ENCODE peak calls at places on chromosomes 7 and 10, in five cellular contexts. One of them, this sample, is unnamed.
A peak's percentile ranks its signal among the peaks of the same experiment; 100 is the strongest.

GRCh38 chr7:23713285-23714235 is 3.5 kb downstream of the STK31 start:
- DNase-seq in K562: no peak
- DNase-seq in MM.1S: no peak
- DNase-seq in fibroblast of lung: peak; percentile 41
- DNase-seq in neural progenitor cell: no peak
- DNase-seq in this sample: no peak

GRCh38 chr7:3042861-3043489 is 692 bp downstream of the CARD11 start:
- DNase-seq in K562: peak; percentile 71
- DNase-seq in MM.1S: peak; percentile 80
- DNase-seq in fibroblast of lung: no peak
- DNase-seq in neural progenitor cell: no peak
- DNase-seq in this sample: peak; percentile 65

GRCh38 chr10:57694956-57695605 is 572.6 kb downstream of the IPMK start:
- DNase-seq in K562: no peak
- DNase-seq in MM.1S: no peak
- DNase-seq in fibroblast of lung: no peak
- DNase-seq in neural progenitor cell: no peak
- DNase-seq in this sample: no peak

GRCh38 chr10:97332586-97333350 is 1.8 kb downstream of the FRAT2 start:
- DNase-seq in K562: peak; percentile 42
- DNase-seq in MM.1S: no peak
- DNase-seq in fibroblast of lung: peak; percentile 89
- DNase-seq in neural progenitor cell: peak; percentile 62
- DNase-seq in this sample: no peak

GRCh38 chr10:62597226-62597625 is 207.3 kb upstream of the ADO start:
- DNase-seq in K562: no peak
- DNase-seq in MM.1S: no peak
- DNase-seq in fibroblast of lung: no peak
- DNase-seq in neural progenitor cell: no peak
- DNase-seq in this sample: no peak

GRCh38 chr10:93991596-93992284 is 2.0 kb upstream of the PLCE1 start:
- DNase-seq in K562: no peak
- DNase-seq in MM.1S: no peak
- DNase-seq in fibroblast of lung: peak; percentile 68
- DNase-seq in neural progenitor cell: peak; percentile 51
- DNase-seq in this sample: no peak

GRCh38 chr7:29285451-29285807 is 90.9 kb downstream of the CHN2 start:
- DNase-seq in K562: no peak
- DNase-seq in MM.1S: no peak
- DNase-seq in fibroblast of lung: peak; percentile 92
- DNase-seq in neural progenitor cell: no peak
- DNase-seq in this sample: peak; percentile 66

GRCh38 chr10:10734356-10735064 is 283.2 kb upstream of the CELF2 start:
- DNase-seq in K562: no peak
- DNase-seq in MM.1S: no peak
- DNase-seq in fibroblast of lung: no peak
- DNase-seq in neural progenitor cell: no peak
- DNase-seq in this sample: no peak

GRCh38 chr7:55132890-55133551 is 114.2 kb downstream of the EGFR start:
- DNase-seq in K562: no peak
- DNase-seq in MM.1S: no peak
- DNase-seq in fibroblast of lung: peak; percentile 98
- DNase-seq in neural progenitor cell: no peak
- DNase-seq in this sample: no peak

GRCh38 chr7:157153260-157153659 is 14.5 kb downstream of the UBE3C start:
- DNase-seq in K562: no peak
- DNase-seq in MM.1S: no peak
- DNase-seq in fibroblast of lung: no peak
- DNase-seq in neural progenitor cell: no peak
- DNase-seq in this sample: no peak
- H4K20me1 ChIP-seq in K562: peaks cover 43% of the 10 kb centered on the region
- H4K20me1 ChIP-seq in MM.1S: peaks cover 89% of the 10 kb centered on the region
- H4K20me1 ChIP-seq in fibroblast of lung: peaks cover 14% of the 10 kb centered on the region
- H4K20me1 ChIP-seq in neural progenitor cell: peaks cover 98% of the 10 kb centered on the region
- H4K20me1 ChIP-seq in this sample: peaks cover 89% of the 10 kb centered on the region

GRCh38 chr7:68562323-68562899 is 1035.9 kb upstream of the AUTS2 start:
- DNase-seq in K562: no peak
- DNase-seq in MM.1S: no peak
- DNase-seq in fibroblast of lung: no peak
- DNase-seq in neural progenitor cell: no peak
- DNase-seq in this sample: no peak

GRCh38 chr7:68559518-68559917 is 1038.8 kb upstream of the AUTS2 start:
- DNase-seq in K562: no peak
- DNase-seq in MM.1S: no peak
- DNase-seq in fibroblast of lung: no peak
- DNase-seq in neural progenitor cell: no peak
- DNase-seq in this sample: no peak

DNA sequence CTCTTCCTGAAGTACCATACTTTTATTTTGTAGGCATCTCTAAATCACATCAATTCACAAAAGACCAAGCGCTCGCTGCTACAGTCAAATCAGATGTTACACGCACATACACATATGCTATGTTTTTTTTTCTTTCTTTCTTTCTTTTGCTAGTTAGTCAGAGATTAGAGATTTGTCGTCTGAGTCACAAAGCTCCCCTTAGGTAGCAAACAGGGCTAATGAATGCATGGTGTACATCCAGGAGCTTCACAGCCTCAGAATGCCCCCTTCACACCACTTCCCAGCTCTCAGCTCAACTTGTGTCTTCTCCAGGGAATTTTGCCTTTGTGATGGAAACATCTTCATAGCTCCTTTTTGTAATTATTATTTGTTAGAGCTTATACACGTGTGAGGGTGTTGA is 1033.5 kb upstream of the AUTS2 start:
- DNase-seq in K562: no peak
- DNase-seq in MM.1S: no peak
- DNase-seq in fibroblast of lung: no peak
- DNase-seq in neural progenitor cell: no peak
- DNase-seq in this sample: no peak
- H3K9ac ChIP-seq in K562: no peak overlapping the region
- H3K9ac ChIP-seq in MM.1S: no peak overlapping the region
- H3K9ac ChIP-seq in fibroblast of lung: no peak overlapping the region
- H3K9ac ChIP-seq in neural progenitor cell: no peak overlapping the region
- H3K9ac ChIP-seq in this sample: no peak overlapping the region

GRCh38 chr10:104309980-104310978 is 28.0 kb downstream of the ITPRIP start:
- DNase-seq in K562: no peak
- DNase-seq in MM.1S: no peak
- DNase-seq in fibroblast of lung: peak; percentile 94
- DNase-seq in neural progenitor cell: no peak
- DNase-seq in this sample: no peak

GRCh38 chr10:104314591-104315485 is 23.4 kb downstream of the ITPRIP start:
- DNase-seq in K562: no peak
- DNase-seq in MM.1S: no peak
- DNase-seq in fibroblast of lung: no peak
- DNase-seq in neural progenitor cell: no peak
- DNase-seq in this sample: no peak

GRCh38 chr10:104307576-104308438 is 30.5 kb downstream of the ITPRIP start:
- DNase-seq in K562: no peak
- DNase-seq in MM.1S: no peak
- DNase-seq in fibroblast of lung: peak; percentile 47
- DNase-seq in neural progenitor cell: no peak
- DNase-seq in this sample: no peak

GRCh38 chr10:104308439-104308903 is 29.8 kb downstream of the ITPRIP start:
- DNase-seq in K562: no peak
- DNase-seq in MM.1S: peak; percentile 69
- DNase-seq in fibroblast of lung: peak; percentile 19
- DNase-seq in neural progenitor cell: no peak
- DNase-seq in this sample: peak; percentile 40

DNA sequence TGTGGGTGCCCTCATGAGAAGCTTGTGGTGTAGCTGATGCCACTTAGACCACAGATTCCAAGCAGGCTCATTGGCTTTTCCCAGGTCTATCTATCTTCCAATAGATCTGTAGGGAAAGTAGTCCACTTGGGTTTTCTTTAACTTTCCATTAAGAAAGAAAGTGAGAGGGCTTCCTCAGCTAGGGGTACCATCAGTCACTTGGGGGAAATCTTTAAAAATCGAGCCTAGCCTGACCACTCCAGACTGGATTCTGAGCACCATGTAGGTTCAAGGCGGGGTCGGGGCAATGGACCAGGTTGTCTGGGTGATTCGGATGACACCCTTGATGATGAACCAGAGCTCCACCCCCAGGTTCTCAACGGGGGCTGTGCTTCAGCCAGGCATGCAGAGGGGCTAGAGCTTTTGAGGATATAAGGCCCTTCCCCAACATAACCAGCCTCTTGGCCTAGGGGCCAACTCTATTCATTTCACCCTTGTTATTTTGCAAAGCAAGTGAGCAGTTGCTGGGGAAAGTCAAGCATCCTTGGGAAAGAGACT is 27.0 kb downstream of the ITPRIP start:
- DNase-seq in K562: no peak
- DNase-seq in MM.1S: no peak
- DNase-seq in fibroblast of lung: peak; percentile 8
- DNase-seq in neural progenitor cell: no peak
- DNase-seq in this sample: no peak
- H4K20me1 ChIP-seq in K562: peaks cover 18% of the 10 kb centered on the region
- H4K20me1 ChIP-seq in MM.1S: no peaks in the 10 kb centered on the region
- H4K20me1 ChIP-seq in fibroblast of lung: no peaks in the 10 kb centered on the region
- H4K20me1 ChIP-seq in neural progenitor cell: peaks cover under 1% of the 10 kb centered on the region
- H4K20me1 ChIP-seq in this sample: peaks cover 66% of the 10 kb centered on the region

DNA sequence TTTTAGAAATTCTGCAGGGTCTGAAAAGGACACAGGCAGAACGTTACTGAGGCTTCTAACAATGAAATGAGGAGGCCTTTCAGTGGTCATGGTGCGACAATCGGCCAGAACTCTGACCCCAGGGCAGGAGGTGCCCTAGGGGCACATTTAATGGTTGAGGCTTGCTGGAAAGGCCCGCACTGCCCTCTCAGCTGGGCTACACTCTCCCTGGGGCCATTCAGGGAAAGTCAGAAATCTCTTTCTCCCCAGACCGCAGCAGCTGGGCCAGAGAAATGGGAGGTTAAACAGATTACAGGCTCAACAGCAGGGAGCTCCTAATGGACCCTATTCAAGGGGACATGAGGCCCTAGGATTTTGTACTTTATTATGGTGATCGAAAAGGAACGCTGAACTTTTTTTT is 85.6 kb upstream of the FGFR2 start:
- DNase-seq in K562: no peak
- DNase-seq in MM.1S: no peak
- DNase-seq in fibroblast of lung: no peak
- DNase-seq in neural progenitor cell: peak; percentile 85
- DNase-seq in this sample: no peak
- H3K9ac ChIP-seq in K562: no peak overlapping the region
- H3K9ac ChIP-seq in MM.1S: no peak overlapping the region
- H3K9ac ChIP-seq in fibroblast of lung: no peak overlapping the region
- H3K9ac ChIP-seq in neural progenitor cell: no peak overlapping the region
- H3K9ac ChIP-seq in this sample: no peak overlapping the region

GRCh38 chr7:100173806-100174495 is 3.2 kb downstream of the GPC2 start:
- DNase-seq in K562: no peak
- DNase-seq in MM.1S: no peak
- DNase-seq in fibroblast of lung: no peak
- DNase-seq in neural progenitor cell: no peak
- DNase-seq in this sample: no peak
- H4K20me1 ChIP-seq in K562: peaks cover 4% of the 10 kb centered on the region
- H4K20me1 ChIP-seq in MM.1S: no peaks in the 10 kb centered on the region
- H4K20me1 ChIP-seq in fibroblast of lung: no peaks in the 10 kb centered on the region
- H4K20me1 ChIP-seq in neural progenitor cell: peaks cover 66% of the 10 kb centered on the region
- H4K20me1 ChIP-seq in this sample: peaks cover 2% of the 10 kb centered on the region

This sample was measured in DND-41.